ENCODE peak calls at places on chromosomes 4 and X, in six cellular contexts. X is trophoblast cell, S is mesenchymal stem cell, B is H1, U is H9, Y is neuronal stem cell. E is an unnamed sample.

GRCh38 chr4:97646997-97647396 is 496.3 kb downstream of the STPG2 start:
- DNase-seq in U (no peak), S (no peak), B (no peak), Y (no peak), X (no peak), E (no peak)

GRCh38 chrX:46628406-46629371 is 55.1 kb downstream of the CHST7 start:
- DNase-seq in S (peak; percentile 85), U (no peak), X (peak; percentile 21), B (no peak), Y (no peak), E (no peak)

GRCh38 chr4:155569960-155570515 is 96.6 kb upstream of the GUCY1A1 start:
- DNase-seq in X (no peak), U (no peak), Y (no peak), S (no peak), B (no peak), E (no peak)

GRCh38 chr4:25030283-25031076 is at the start of gene LGI2:
- DNase-seq in U (peak; percentile 38), B (no peak), X (peak; percentile 17), Y (peak; percentile 33), S (no peak), E (no peak)

GRCh38 chr4:151703401-151703800 is 57.4 kb downstream of the GATB start:
- DNase-seq in Y (no peak), U (no peak), S (no peak), B (no peak), X (no peak), E (no peak)

GRCh38 chrX:83516597-83516996 is 8.5 kb downstream of the POU3F4 start:
- DNase-seq in X (no peak), Y (no peak), U (no peak), B (no peak), S (no peak), E (no peak)

GRCh38 chr4:169315530-169316306 is 45.0 kb upstream of the SH3RF1 start:
- DNase-seq in S (peak; percentile 57), U (no peak), Y (no peak), B (no peak), X (no peak), E (peak; percentile 64)

GRCh38 chrX:68599256-68600152 is 48.0 kb upstream of the STARD8 start:
- DNase-seq in B (no peak), U (no peak), Y (no peak), X (peak; percentile 34), S (peak; percentile 14), E (no peak)

GRCh38 chr4:123114915-123115756 is 192.7 kb upstream of the NUDT6 start:
- DNase-seq in Y (no peak), S (no peak), B (no peak), X (no peak), U (peak; percentile 63), E (no peak)

GRCh38 chr4:956531-957230 is 16.7 kb downstream of the DGKQ start:
- DNase-seq in U (no peak), S (no peak), B (no peak), X (no peak), Y (no peak), E (no peak)

GRCh38 chr4:13548984-13549546 is 4.8 kb upstream of the NKX3-2 start:
- DNase-seq in U (peak; percentile 91), S (peak; percentile 81), X (peak; percentile 64), B (peak; percentile 81), Y (peak; percentile 90), E (peak; percentile 92)

GRCh38 chr4:70306101-70306500 is 28.7 kb upstream of the CABS1 start:
- DNase-seq in U (no peak), S (no peak), B (no peak), Y (no peak), X (no peak), E (no peak)

GRCh38 chr4:80173841-80174240 is 23.5 kb upstream of the PRDM8 start:
- DNase-seq in S (no peak), B (no peak), X (no peak), U (no peak), Y (no peak), E (peak; percentile 7)

GRCh38 chr4:83552085-83552484 is 16.2 kb downstream of the GPAT3 start:
- DNase-seq in B (no peak), U (no peak), Y (no peak), S (peak; percentile 66), X (no peak), E (peak; percentile 15)

GRCh38 chr4:23097251-23097650 is 404.5 kb downstream of the GBA3 start:
- DNase-seq in U (no peak), Y (no peak), B (no peak), S (peak; percentile 4), X (no peak), E (no peak)

GRCh38 chrX:133911816-133912495 is 73.4 kb downstream of the GPC3 start:
- DNase-seq in X (no peak), S (no peak), B (no peak), Y (no peak), U (no peak), E (peak; percentile 5)

GRCh38 chr4:164701665-164702064 is 52.3 kb upstream of the SMIM31 start:
- DNase-seq in S (no peak), B (no peak), X (no peak), U (no peak), Y (no peak), E (no peak)

GRCh38 chr4:91064157-91064853 is 937.1 kb downstream of the CCSER1 start:
- DNase-seq in S (peak; percentile 80), B (no peak), Y (peak; percentile 42), X (peak; percentile 9), U (no peak), E (peak; percentile 93)

GRCh38 chr4:137705171-137705783 is 173.0 kb upstream of the PCDH18 start:
- DNase-seq in S (peak; percentile 90), B (no peak), U (no peak), X (no peak), Y (no peak), E (no peak)

GRCh38 chr4:39348371-39349265 is 17.5 kb downstream of the RFC1 start:
- DNase-seq in X (peak; percentile 19), B (no peak), Y (no peak), S (peak; percentile 23), U (no peak), E (no peak)

GRCh38 chrX:85379174-85379907 is at the start of gene POF1B:
- DNase-seq in X (peak; percentile 10), B (no peak), U (peak; percentile 29), Y (no peak), S (no peak), E (peak; percentile 26)

GRCh38 chr4:41178372-41179085 is 35.8 kb downstream of the APBB2 start:
- DNase-seq in B (no peak), S (peak; percentile 32), X (no peak), U (no peak), Y (no peak), E (no peak)

GRCh38 chrX:1646009-1646408 is 31.1 kb downstream of the ASMT start:
- DNase-seq in S (no peak), U (no peak), Y (no peak), X (no peak), B (no peak), E (no peak)

GRCh38 chr4:80215449-80216052 is 18.2 kb downstream of the PRDM8 start:
- DNase-seq in S (peak; percentile 63), U (no peak), X (no peak), Y (no peak), B (no peak), E (peak; percentile 59)

GRCh38 chr4:71333960-71334951 is 4.6 kb upstream of the SLC4A4 start:
- DNase-seq in S (no peak), Y (no peak), B (no peak), U (no peak), X (no peak), E (no peak)

GRCh38 chrX:48468247-48468671 is 1.8 kb downstream of the SLC38A5 start:
- DNase-seq in B (no peak), S (no peak), X (no peak), U (no peak), Y (no peak), E (peak; percentile 8)

DNA sequence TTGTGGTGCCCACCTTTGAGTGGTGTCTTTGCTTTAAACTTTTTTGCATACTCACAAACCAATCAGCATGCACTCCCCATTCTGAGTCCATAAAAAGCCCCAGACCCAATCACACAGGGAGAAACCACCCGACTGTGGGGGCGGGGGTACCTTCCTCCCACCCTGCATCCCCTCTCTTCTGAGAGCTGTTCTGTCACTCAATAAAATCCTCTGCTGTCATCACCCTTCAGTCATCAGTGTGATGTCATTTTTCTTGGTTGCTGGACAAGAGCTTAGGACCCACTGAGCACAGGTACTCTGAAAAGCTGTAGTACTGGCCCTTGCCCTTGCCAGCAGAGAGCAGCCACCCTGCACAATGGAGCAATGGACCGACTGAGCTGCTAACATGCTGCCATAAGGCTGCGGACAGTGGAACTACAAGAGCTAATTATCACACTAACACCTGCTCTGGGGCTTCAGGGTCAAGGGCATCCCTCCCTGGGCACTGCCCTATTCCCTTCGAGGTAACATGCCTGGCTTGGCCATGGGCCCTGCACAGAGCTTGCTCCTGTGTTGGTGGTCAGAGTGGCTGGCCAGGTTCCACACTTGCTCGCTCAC is 62.9 kb upstream of the PGRMC2 start:
- DNase-seq in B (no peak), U (peak; percentile 45), X (no peak), Y (no peak), S (no peak), E (no peak)
- H3K18ac ChIP-seq in B (no peak overlapping the region), U (no peak overlapping the region), X (peak overlapping the region; percentile 5), Y (peak overlapping the region; percentile 17), S (peak overlapping the region; percentile 65), E (no peak overlapping the region)

DNA sequence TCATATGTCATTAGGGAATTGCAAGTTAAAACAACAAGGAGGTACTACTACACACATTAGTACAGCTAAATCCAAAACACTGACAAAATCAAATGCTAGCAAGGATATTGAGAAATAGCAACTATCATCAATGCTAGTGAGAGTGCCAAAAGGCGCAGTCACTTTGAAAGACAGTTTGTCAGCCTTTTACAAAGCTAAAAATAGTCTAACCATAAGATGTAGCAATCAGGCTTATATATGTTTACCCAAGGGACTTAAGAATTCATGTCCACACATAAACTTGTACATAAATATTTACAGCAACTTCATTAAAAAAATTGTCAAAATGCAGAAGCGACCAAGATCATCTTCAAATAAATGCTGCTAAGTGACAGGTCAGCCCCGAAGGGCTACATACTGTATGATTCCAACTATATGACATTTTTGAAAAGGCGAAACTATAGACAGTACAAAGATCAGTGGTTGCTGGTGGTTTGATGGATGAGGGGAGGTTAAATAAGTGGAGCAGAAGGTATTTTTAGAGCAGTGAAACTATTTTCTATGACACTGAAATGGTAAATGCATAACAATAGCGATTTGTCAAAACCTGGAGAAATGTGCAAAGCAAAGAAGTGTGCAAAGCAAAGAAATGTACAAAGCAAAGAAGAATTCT is 704.8 kb downstream of the ARAP2 start:
- DNase-seq in X (no peak), S (peak; percentile 64), Y (no peak), U (no peak), B (no peak), E (no peak)
- H3K4me2 ChIP-seq in X (no peak overlapping the region), S (no peak overlapping the region), Y (no peak overlapping the region), U (no peak overlapping the region), B (no peak overlapping the region), E (no peak overlapping the region)

DNA sequence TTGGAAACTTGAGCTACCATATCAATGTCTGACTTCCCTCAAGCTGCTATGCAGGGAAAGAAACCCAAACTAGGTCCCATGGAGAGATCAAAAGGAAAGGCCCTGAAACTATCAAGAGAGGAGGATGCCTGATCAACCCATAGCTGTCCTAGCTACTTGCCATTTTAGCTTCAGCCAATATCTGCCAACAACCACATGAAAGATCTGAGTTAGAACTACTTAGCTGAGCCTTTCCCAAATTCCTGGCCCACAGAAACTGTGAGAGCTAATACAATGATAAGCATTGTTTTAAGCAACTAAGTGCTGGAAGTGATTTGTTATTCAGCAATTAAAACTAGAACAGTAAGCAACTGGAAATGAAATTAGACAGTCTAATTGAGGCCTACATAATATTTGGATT is 6.3 kb upstream of the ARHGEF38 start:
- DNase-seq in U (no peak), Y (no peak), B (no peak), S (no peak), X (no peak), E (no peak)
- H2AK5ac ChIP-seq in U (no peak overlapping the region), Y (no peak overlapping the region), B (no peak overlapping the region), S (peak overlapping the region; percentile 19), X (no peak overlapping the region), E (no peak overlapping the region)

GRCh38 chr4:7877131-7877530 is 62.5 kb downstream of the AFAP1 start:
- DNase-seq in B (no peak), X (no peak), S (no peak), U (no peak), Y (no peak), E (no peak)
- H3K18ac ChIP-seq in B (no peak overlapping the region), X (no peak overlapping the region), S (no peak overlapping the region), U (no peak overlapping the region), Y (no peak overlapping the region), E (no peak overlapping the region)

E was measured in mesendoderm.